ENCODE peak calls at places on chromosomes 5 and 9, in five cellular contexts. F, Y, G, P and H are unnamed samples.
A peak's percentile ranks its signal among the peaks of the same experiment; 100 is the strongest.

GRCh38 chr9:107173422-107174180 is 109.5 kb upstream of the RAD23B start:
- DNase-seq in P (peak; percentile 40), F (no peak), Y (no peak), G (no peak), H (no peak)

GRCh38 chr5:132090107-132090506 is 16.5 kb downstream of the CSF2 start:
- DNase-seq in F (no peak), Y (peak; percentile 82), P (peak; percentile 89), G (no peak), H (peak; percentile 18)

GRCh38 chr9:121075251-121076036 is 689 bp downstream of the CNTRL start:
- DNase-seq in P (peak; percentile 19), G (peak; percentile 34), F (no peak), Y (peak; percentile 20), H (peak; percentile 78)

GRCh38 chr5:51829691-51830090 is 446.4 kb downstream of the ISL1 start:
- DNase-seq in P (peak; percentile 65), G (no peak), Y (no peak), F (no peak), H (no peak)

GRCh38 chr5:131589510-131590348 is 45.3 kb downstream of the RAPGEF6 start:
- DNase-seq in Y (peak; percentile 78), G (peak; percentile 57), F (no peak), P (peak; percentile 41), H (peak; percentile 65)

GRCh38 chr5:1312993-1313833 is 18.3 kb upstream of the TERT start:
- DNase-seq in F (peak; percentile 62), Y (no peak), G (peak; percentile 48), P (no peak), H (no peak)

GRCh38 chr5:172868436-172868923 is 34.4 kb downstream of the ERGIC1 start:
- DNase-seq in P (peak; percentile 90), F (no peak), G (no peak), Y (peak; percentile 63), H (peak; percentile 34)

GRCh38 chr5:177600458-177601018 is 606 bp downstream of the B4GALT7 start:
- DNase-seq in F (peak; percentile 59), G (no peak), P (peak; percentile 24), Y (peak; percentile 38), H (peak; percentile 68)

GRCh38 chr5:72355706-72356299 is 35.6 kb downstream of the PTCD2 start:
- DNase-seq in P (peak; percentile 61), F (no peak), Y (peak; percentile 46), G (no peak), H (peak; percentile 42)

GRCh38 chr9:36151306-36152210 is 15.0 kb downstream of the GLIPR2 start:
- DNase-seq in F (peak; percentile 89), P (peak; percentile 14), Y (peak; percentile 68), G (peak; percentile 79), H (peak; percentile 26)

GRCh38 chr5:77180167-77181081 is 30.1 kb upstream of the PDE8B start:
- DNase-seq in Y (peak; percentile 36), F (peak; percentile 54), P (peak; percentile 27), G (no peak), H (no peak)

GRCh38 chr5:149932445-149933350 is 11.9 kb downstream of the PDE6A start:
- DNase-seq in Y (peak; percentile 23), F (no peak), P (peak; percentile 80), G (no peak), H (no peak)

GRCh38 chr9:126985870-126986498 is 71.4 kb downstream of the RALGPS1 start:
- DNase-seq in F (peak; percentile 85), G (peak; percentile 30), P (peak; percentile 97), Y (peak; percentile 61), H (no peak)

GRCh38 chr5:73895471-73895870 is 269.5 kb downstream of the ARHGEF28 start:
- DNase-seq in P (no peak), Y (no peak), G (no peak), F (no peak), H (no peak)

GRCh38 chr9:68678430-68678829 is 26.6 kb upstream of the PIP5K1B start:
- DNase-seq in F (no peak), P (peak; percentile 14), Y (peak; percentile 2), G (peak; percentile 66), H (peak; percentile 19)

GRCh38 chr5:52491829-52492217 is 295.9 kb upstream of the ITGA1 start:
- DNase-seq in G (no peak), P (no peak), Y (no peak), F (no peak), H (no peak)

GRCh38 chr9:134496413-134497282 is 145.0 kb upstream of the COL5A1 start:
- DNase-seq in G (no peak), P (peak; percentile 18), F (no peak), Y (peak; percentile 63), H (peak; percentile 45)

GRCh38 chr5:86757824-86758223 is 140.1 kb downstream of the COX7C start:
- DNase-seq in G (no peak), Y (no peak), F (no peak), P (peak; percentile 75), H (peak; percentile 18)

GRCh38 chr9:90822866-90823265 is 21.2 kb downstream of the SYK start:
- DNase-seq in Y (no peak), P (no peak), F (no peak), G (no peak), H (no peak)

GRCh38 chr5:125528881-125529280 is 782.4 kb upstream of the ZNF608 start:
- DNase-seq in Y (peak; percentile 26), P (no peak), F (no peak), G (no peak), H (no peak)